ENCODE peak calls at places on chromosomes 3 and 15, in seven cellular contexts. One of them, this sample, is unnamed.

GRCh38 chr3:69866988-69867720 is 127.9 kb downstream of the MITF start:
- DNase-seq in endothelial cell: no peak
- DNase-seq in small intestine: no peak
- DNase-seq in GM06990: no peak
- DNase-seq in retinal pigment epithelial cell: peak
- DNase-seq in GDM1: no peak
- DNase-seq in NCI-H1092 treated with DMSO at 0.1 percent for 48 hours: no peak
- DNase-seq in this sample: no peak

GRCh38 chr3:14602804-14603644 is 48.5 kb upstream of the CCDC174 start:
- DNase-seq in endothelial cell: peak
- DNase-seq in small intestine: peak
- DNase-seq in GM06990: no peak
- DNase-seq in retinal pigment epithelial cell: no peak
- DNase-seq in GDM1: no peak
- DNase-seq in NCI-H1092 treated with DMSO at 0.1 percent for 48 hours: no peak
- DNase-seq in this sample: peak

GRCh38 chr3:55491296-55491816 is 4.2 kb upstream of the WNT5A start:
- DNase-seq in endothelial cell: no peak
- DNase-seq in small intestine: no peak
- DNase-seq in GM06990: no peak
- DNase-seq in retinal pigment epithelial cell: peak
- DNase-seq in GDM1: no peak
- DNase-seq in NCI-H1092 treated with DMSO at 0.1 percent for 48 hours: no peak
- DNase-seq in this sample: peak

GRCh38 chr15:45376967-45377629 is 1.2 kb downstream of the GATM start:
- DNase-seq in endothelial cell: no peak
- DNase-seq in small intestine: no peak
- DNase-seq in GM06990: no peak
- DNase-seq in retinal pigment epithelial cell: no peak
- DNase-seq in GDM1: no peak
- DNase-seq in NCI-H1092 treated with DMSO at 0.1 percent for 48 hours: no peak
- DNase-seq in this sample: no peak

GRCh38 chr3:39192490-39193092 is at the start of gene XIRP1:
- DNase-seq in endothelial cell: no peak
- DNase-seq in small intestine: no peak
- DNase-seq in GM06990: no peak
- DNase-seq in retinal pigment epithelial cell: no peak
- DNase-seq in GDM1: no peak
- DNase-seq in NCI-H1092 treated with DMSO at 0.1 percent for 48 hours: no peak
- DNase-seq in this sample: no peak

GRCh38 chr3:122000936-122001605 is 21.0 kb downstream of the ILDR1 start:
- DNase-seq in endothelial cell: no peak
- DNase-seq in small intestine: no peak
- DNase-seq in GM06990: no peak
- DNase-seq in retinal pigment epithelial cell: no peak
- DNase-seq in GDM1: no peak
- DNase-seq in NCI-H1092 treated with DMSO at 0.1 percent for 48 hours: no peak
- DNase-seq in this sample: no peak

GRCh38 chr15:101306341-101307047 is 11.4 kb upstream of the SNRPA1 start:
- DNase-seq in endothelial cell: no peak
- DNase-seq in small intestine: no peak
- DNase-seq in GM06990: no peak
- DNase-seq in retinal pigment epithelial cell: no peak
- DNase-seq in GDM1: no peak
- DNase-seq in NCI-H1092 treated with DMSO at 0.1 percent for 48 hours: no peak
- DNase-seq in this sample: no peak

GRCh38 chr3:88082854-88083253 is 23.8 kb downstream of the ZNF654 start:
- DNase-seq in endothelial cell: no peak
- DNase-seq in small intestine: no peak
- DNase-seq in GM06990: no peak
- DNase-seq in retinal pigment epithelial cell: no peak
- DNase-seq in GDM1: no peak
- DNase-seq in NCI-H1092 treated with DMSO at 0.1 percent for 48 hours: no peak
- DNase-seq in this sample: no peak

GRCh38 chr3:188396251-188396650 is 242.3 kb downstream of the LPP start:
- DNase-seq in endothelial cell: no peak
- DNase-seq in small intestine: no peak
- DNase-seq in GM06990: no peak
- DNase-seq in retinal pigment epithelial cell: no peak
- DNase-seq in GDM1: no peak
- DNase-seq in NCI-H1092 treated with DMSO at 0.1 percent for 48 hours: no peak
- DNase-seq in this sample: no peak

GRCh38 chr3:16550676-16551341 is 37.3 kb upstream of the RFTN1 start:
- DNase-seq in endothelial cell: peak
- DNase-seq in small intestine: peak
- DNase-seq in GM06990: peak
- DNase-seq in retinal pigment epithelial cell: peak
- DNase-seq in GDM1: peak
- DNase-seq in NCI-H1092 treated with DMSO at 0.1 percent for 48 hours: peak
- DNase-seq in this sample: peak

GRCh38 chr3:16427309-16427965 is 86.1 kb downstream of the RFTN1 start:
- DNase-seq in endothelial cell: no peak
- DNase-seq in small intestine: no peak
- DNase-seq in GM06990: no peak
- DNase-seq in retinal pigment epithelial cell: peak
- DNase-seq in GDM1: no peak
- DNase-seq in NCI-H1092 treated with DMSO at 0.1 percent for 48 hours: no peak
- DNase-seq in this sample: peak

GRCh38 chr15:31453558-31454318 is 127.1 kb downstream of the KLF13 start:
- DNase-seq in endothelial cell: no peak
- DNase-seq in small intestine: no peak
- DNase-seq in GM06990: no peak
- DNase-seq in retinal pigment epithelial cell: no peak
- DNase-seq in GDM1: no peak
- DNase-seq in NCI-H1092 treated with DMSO at 0.1 percent for 48 hours: no peak
- DNase-seq in this sample: no peak

GRCh38 chr15:96992817-96993216 is 662.3 kb downstream of the NR2F2 start:
- DNase-seq in endothelial cell: no peak
- DNase-seq in small intestine: no peak
- DNase-seq in GM06990: no peak
- DNase-seq in retinal pigment epithelial cell: no peak
- DNase-seq in GDM1: no peak
- DNase-seq in NCI-H1092 treated with DMSO at 0.1 percent for 48 hours: no peak
- DNase-seq in this sample: no peak

GRCh38 chr3:48877671-48878070 is 21.0 kb downstream of the SLC25A20 start:
- DNase-seq in endothelial cell: no peak
- DNase-seq in small intestine: no peak
- DNase-seq in GM06990: no peak
- DNase-seq in retinal pigment epithelial cell: no peak
- DNase-seq in GDM1: no peak
- DNase-seq in NCI-H1092 treated with DMSO at 0.1 percent for 48 hours: no peak
- DNase-seq in this sample: no peak

GRCh38 chr15:75583689-75584088 is 4.6 kb upstream of the PTPN9 start:
- DNase-seq in endothelial cell: no peak
- DNase-seq in small intestine: no peak
- DNase-seq in GM06990: no peak
- DNase-seq in retinal pigment epithelial cell: no peak
- DNase-seq in GDM1: no peak
- DNase-seq in NCI-H1092 treated with DMSO at 0.1 percent for 48 hours: no peak
- DNase-seq in this sample: no peak

GRCh38 chr3:160049570-160049969 is 60.9 kb downstream of the IL12A start:
- DNase-seq in endothelial cell: no peak
- DNase-seq in small intestine: no peak
- DNase-seq in GM06990: no peak
- DNase-seq in retinal pigment epithelial cell: no peak
- DNase-seq in GDM1: no peak
- DNase-seq in NCI-H1092 treated with DMSO at 0.1 percent for 48 hours: no peak
- DNase-seq in this sample: no peak

GRCh38 chr3:33134026-33134625 is 20.3 kb downstream of the CRTAP start:
- DNase-seq in endothelial cell: no peak
- DNase-seq in small intestine: no peak
- DNase-seq in GM06990: no peak
- DNase-seq in retinal pigment epithelial cell: no peak
- DNase-seq in GDM1: no peak
- DNase-seq in NCI-H1092 treated with DMSO at 0.1 percent for 48 hours: no peak
- DNase-seq in this sample: no peak

GRCh38 chr3:32568953-32569352 is 1.7 kb downstream of the DYNC1LI1 start:
- DNase-seq in endothelial cell: no peak
- DNase-seq in small intestine: no peak
- DNase-seq in GM06990: no peak
- DNase-seq in retinal pigment epithelial cell: peak
- DNase-seq in GDM1: no peak
- DNase-seq in NCI-H1092 treated with DMSO at 0.1 percent for 48 hours: no peak
- DNase-seq in this sample: no peak

GRCh38 chr15:61687124-61687523 is 373.1 kb downstream of the VPS13C start:
- DNase-seq in endothelial cell: no peak
- DNase-seq in small intestine: no peak
- DNase-seq in GM06990: no peak
- DNase-seq in retinal pigment epithelial cell: no peak
- DNase-seq in GDM1: no peak
- DNase-seq in NCI-H1092 treated with DMSO at 0.1 percent for 48 hours: no peak
- DNase-seq in this sample: no peak

GRCh38 chr3:159458010-159458409 is 530.6 kb upstream of the IL12A start:
- DNase-seq in endothelial cell: no peak
- DNase-seq in small intestine: no peak
- DNase-seq in GM06990: no peak
- DNase-seq in retinal pigment epithelial cell: peak
- DNase-seq in GDM1: no peak
- DNase-seq in NCI-H1092 treated with DMSO at 0.1 percent for 48 hours: no peak
- DNase-seq in this sample: peak

GRCh38 chr3:177157492-177157891 is 39.8 kb downstream of the TBL1XR1 start:
- DNase-seq in endothelial cell: no peak
- DNase-seq in small intestine: no peak
- DNase-seq in GM06990: no peak
- DNase-seq in retinal pigment epithelial cell: peak
- DNase-seq in GDM1: no peak
- DNase-seq in NCI-H1092 treated with DMSO at 0.1 percent for 48 hours: no peak
- DNase-seq in this sample: no peak

GRCh38 chr15:100448481-100448880 is 80.3 kb downstream of the CERS3 start:
- DNase-seq in endothelial cell: no peak
- DNase-seq in small intestine: no peak
- DNase-seq in GM06990: no peak
- DNase-seq in retinal pigment epithelial cell: no peak
- DNase-seq in GDM1: no peak
- DNase-seq in NCI-H1092 treated with DMSO at 0.1 percent for 48 hours: no peak
- DNase-seq in this sample: no peak

GRCh38 chr3:49714728-49715550 is 4.5 kb downstream of the AMIGO3 start:
- DNase-seq in endothelial cell: no peak
- DNase-seq in small intestine: no peak
- DNase-seq in GM06990: no peak
- DNase-seq in retinal pigment epithelial cell: no peak
- DNase-seq in GDM1: no peak
- DNase-seq in NCI-H1092 treated with DMSO at 0.1 percent for 48 hours: no peak
- DNase-seq in this sample: no peak

GRCh38 chr3:184690236-184690883 is 21.5 kb downstream of the MAGEF1 start:
- DNase-seq in endothelial cell: no peak
- DNase-seq in small intestine: no peak
- DNase-seq in GM06990: no peak
- DNase-seq in retinal pigment epithelial cell: no peak
- DNase-seq in GDM1: no peak
- DNase-seq in NCI-H1092 treated with DMSO at 0.1 percent for 48 hours: no peak
- DNase-seq in this sample: no peak

GRCh38 chr15:40380636-40381035 is 1.9 kb upstream of the KNSTRN start:
- DNase-seq in endothelial cell: no peak
- DNase-seq in small intestine: no peak
- DNase-seq in GM06990: no peak
- DNase-seq in retinal pigment epithelial cell: no peak
- DNase-seq in GDM1: no peak
- DNase-seq in NCI-H1092 treated with DMSO at 0.1 percent for 48 hours: no peak
- DNase-seq in this sample: no peak

GRCh38 chr15:76840830-76841460 is 64.2 kb downstream of the SCAPER start:
- DNase-seq in endothelial cell: no peak
- DNase-seq in small intestine: peak
- DNase-seq in GM06990: no peak
- DNase-seq in retinal pigment epithelial cell: no peak
- DNase-seq in GDM1: peak
- DNase-seq in NCI-H1092 treated with DMSO at 0.1 percent for 48 hours: peak
- DNase-seq in this sample: peak

GRCh38 chr15:63870403-63871209 is 36.9 kb upstream of the HERC1 start:
- DNase-seq in endothelial cell: peak
- DNase-seq in small intestine: peak
- DNase-seq in GM06990: no peak
- DNase-seq in retinal pigment epithelial cell: peak
- DNase-seq in GDM1: no peak
- DNase-seq in NCI-H1092 treated with DMSO at 0.1 percent for 48 hours: no peak
- DNase-seq in this sample: peak

GRCh38 chr15:81046290-81046689 is 45.6 kb downstream of the TLNRD1 start:
- DNase-seq in endothelial cell: no peak
- DNase-seq in small intestine: no peak
- DNase-seq in GM06990: no peak
- DNase-seq in retinal pigment epithelial cell: no peak
- DNase-seq in GDM1: no peak
- DNase-seq in NCI-H1092 treated with DMSO at 0.1 percent for 48 hours: no peak
- DNase-seq in this sample: no peak

GRCh38 chr3:16401273-16401672 is 112.2 kb downstream of the RFTN1 start:
- DNase-seq in endothelial cell: no peak
- DNase-seq in small intestine: no peak
- DNase-seq in GM06990: no peak
- DNase-seq in retinal pigment epithelial cell: no peak
- DNase-seq in GDM1: no peak
- DNase-seq in NCI-H1092 treated with DMSO at 0.1 percent for 48 hours: no peak
- DNase-seq in this sample: no peak

GRCh38 chr15:29773816-29774215 is 48.5 kb downstream of the TJP1 start:
- DNase-seq in endothelial cell: no peak
- DNase-seq in small intestine: no peak
- DNase-seq in GM06990: no peak
- DNase-seq in retinal pigment epithelial cell: no peak
- DNase-seq in GDM1: no peak
- DNase-seq in NCI-H1092 treated with DMSO at 0.1 percent for 48 hours: no peak
- DNase-seq in this sample: no peak

GRCh38 chr15:27587810-27588209 is 511.3 kb downstream of the OCA2 start:
- DNase-seq in endothelial cell: peak
- DNase-seq in small intestine: no peak
- DNase-seq in GM06990: no peak
- DNase-seq in retinal pigment epithelial cell: no peak
- DNase-seq in GDM1: no peak
- DNase-seq in NCI-H1092 treated with DMSO at 0.1 percent for 48 hours: no peak
- DNase-seq in this sample: peak

GRCh38 chr3:133703915-133704314 is 42.2 kb upstream of the TOPBP1 start:
- DNase-seq in endothelial cell: no peak
- DNase-seq in small intestine: no peak
- DNase-seq in GM06990: no peak
- DNase-seq in retinal pigment epithelial cell: no peak
- DNase-seq in GDM1: no peak
- DNase-seq in NCI-H1092 treated with DMSO at 0.1 percent for 48 hours: no peak
- DNase-seq in this sample: no peak

GRCh38 chr3:31288641-31289100 is 244.1 kb upstream of the STT3B start:
- DNase-seq in endothelial cell: peak
- DNase-seq in small intestine: peak
- DNase-seq in GM06990: no peak
- DNase-seq in retinal pigment epithelial cell: no peak
- DNase-seq in GDM1: peak
- DNase-seq in NCI-H1092 treated with DMSO at 0.1 percent for 48 hours: no peak
- DNase-seq in this sample: peak

GRCh38 chr3:196821806-196822355 is 45.8 kb upstream of the SENP5 start:
- DNase-seq in endothelial cell: no peak
- DNase-seq in small intestine: no peak
- DNase-seq in GM06990: no peak
- DNase-seq in retinal pigment epithelial cell: no peak
- DNase-seq in GDM1: no peak
- DNase-seq in NCI-H1092 treated with DMSO at 0.1 percent for 48 hours: no peak
- DNase-seq in this sample: no peak

GRCh38 chr3:136559896-136560295 is 192.3 kb downstream of the STAG1 start:
- DNase-seq in endothelial cell: no peak
- DNase-seq in small intestine: no peak
- DNase-seq in GM06990: no peak
- DNase-seq in retinal pigment epithelial cell: peak
- DNase-seq in GDM1: no peak
- DNase-seq in NCI-H1092 treated with DMSO at 0.1 percent for 48 hours: no peak
- DNase-seq in this sample: no peak

GRCh38 chr15:71452893-71453292 is 337.6 kb downstream of the THSD4 start:
- DNase-seq in endothelial cell: no peak
- DNase-seq in small intestine: peak
- DNase-seq in GM06990: no peak
- DNase-seq in retinal pigment epithelial cell: no peak
- DNase-seq in GDM1: no peak
- DNase-seq in NCI-H1092 treated with DMSO at 0.1 percent for 48 hours: no peak
- DNase-seq in this sample: no peak

GRCh38 chr15:73727330-73728018 is 25.7 kb downstream of the INSYN1 start:
- DNase-seq in endothelial cell: no peak
- DNase-seq in small intestine: no peak
- DNase-seq in GM06990: no peak
- DNase-seq in retinal pigment epithelial cell: no peak
- DNase-seq in GDM1: no peak
- DNase-seq in NCI-H1092 treated with DMSO at 0.1 percent for 48 hours: no peak
- DNase-seq in this sample: peak

GRCh38 chr15:70466895-70467529 is 296.3 kb downstream of the UACA start:
- DNase-seq in endothelial cell: peak
- DNase-seq in small intestine: peak
- DNase-seq in GM06990: peak
- DNase-seq in retinal pigment epithelial cell: no peak
- DNase-seq in GDM1: peak
- DNase-seq in NCI-H1092 treated with DMSO at 0.1 percent for 48 hours: peak
- DNase-seq in this sample: peak

This sample was measured in hepatocyte.